ENCODE peak calls at places on chromosomes 3 and 15, in four cellular contexts. One of them, this sample, is unnamed.

GRCh38 chr15:82680200-82681102 is 29.2 kb downstream of the AP3B2 start:
- DNase-seq in left lung: peak
- DNase-seq in Calu3: peak
- DNase-seq in IMR-90: no peak
- DNase-seq in this sample: no peak

GRCh38 chr15:90030376-90030775 is 29.3 kb downstream of the ZNF710 start:
- DNase-seq in left lung: no peak
- DNase-seq in Calu3: no peak
- DNase-seq in IMR-90: no peak
- DNase-seq in this sample: no peak

GRCh38 chr3:183006396-183007002 is 26.2 kb upstream of the DCUN1D1 start:
- DNase-seq in left lung: no peak
- DNase-seq in Calu3: no peak
- DNase-seq in IMR-90: no peak
- DNase-seq in this sample: no peak

GRCh38 chr15:29117778-29118177 is 151.8 kb downstream of the NSMCE3 start:
- DNase-seq in left lung: peak
- DNase-seq in Calu3: no peak
- DNase-seq in IMR-90: no peak
- DNase-seq in this sample: no peak

GRCh38 chr3:124775776-124776336 is 45.6 kb downstream of the UMPS start:
- DNase-seq in left lung: no peak
- DNase-seq in Calu3: no peak
- DNase-seq in IMR-90: no peak
- DNase-seq in this sample: no peak

GRCh38 chr3:138946554-138947302 is at the start of the genes FOXL2 and FOXL2NB:
- DNase-seq in left lung: peak
- DNase-seq in Calu3: peak
- DNase-seq in IMR-90: peak
- DNase-seq in this sample: no peak

GRCh38 chr15:50339717-50340116 is 15.3 kb downstream of the GABPB1 start:
- DNase-seq in left lung: no peak
- DNase-seq in Calu3: no peak
- DNase-seq in IMR-90: no peak
- DNase-seq in this sample: no peak

GRCh38 chr3:31456373-31456772 is 76.4 kb upstream of the STT3B start:
- DNase-seq in left lung: peak
- DNase-seq in Calu3: no peak
- DNase-seq in IMR-90: no peak
- DNase-seq in this sample: no peak

GRCh38 chr3:69823710-69824109 is 84.4 kb downstream of the MITF start:
- DNase-seq in left lung: no peak
- DNase-seq in Calu3: no peak
- DNase-seq in IMR-90: peak
- DNase-seq in this sample: no peak

GRCh38 chr3:78707616-78708015 is 1060.2 kb downstream of the ROBO1 start:
- DNase-seq in left lung: no peak
- DNase-seq in Calu3: no peak
- DNase-seq in IMR-90: no peak
- DNase-seq in this sample: no peak

GRCh38 chr3:71926242-71926560 is 141.3 kb upstream of the PROK2 start:
- DNase-seq in left lung: no peak
- DNase-seq in Calu3: peak
- DNase-seq in IMR-90: peak
- DNase-seq in this sample: no peak

GRCh38 chr3:111485086-111485485 is 56.9 kb upstream of the CD96 start:
- DNase-seq in left lung: no peak
- DNase-seq in Calu3: no peak
- DNase-seq in IMR-90: no peak
- DNase-seq in this sample: no peak

GRCh38 chr3:13015286-13016082 is 57.7 kb downstream of the IQSEC1 start:
- DNase-seq in left lung: peak
- DNase-seq in Calu3: no peak
- DNase-seq in IMR-90: no peak
- DNase-seq in this sample: no peak

GRCh38 chr3:190382082-190382481 is 5.9 kb upstream of the CLDN16 start:
- DNase-seq in left lung: no peak
- DNase-seq in Calu3: no peak
- DNase-seq in IMR-90: peak
- DNase-seq in this sample: no peak

GRCh38 chr3:176953106-176954080 is 243.9 kb downstream of the TBL1XR1 start:
- DNase-seq in left lung: no peak
- DNase-seq in Calu3: no peak
- DNase-seq in IMR-90: peak
- DNase-seq in this sample: no peak

GRCh38 chr3:53495091-53495517 is 693 bp downstream of the CACNA1D start:
- DNase-seq in left lung: no peak
- DNase-seq in Calu3: peak
- DNase-seq in IMR-90: no peak
- DNase-seq in this sample: no peak

GRCh38 chr15:80849308-80849707 is 70.1 kb downstream of the CEMIP start:
- DNase-seq in left lung: peak
- DNase-seq in Calu3: peak
- DNase-seq in IMR-90: peak
- DNase-seq in this sample: no peak

DNA sequence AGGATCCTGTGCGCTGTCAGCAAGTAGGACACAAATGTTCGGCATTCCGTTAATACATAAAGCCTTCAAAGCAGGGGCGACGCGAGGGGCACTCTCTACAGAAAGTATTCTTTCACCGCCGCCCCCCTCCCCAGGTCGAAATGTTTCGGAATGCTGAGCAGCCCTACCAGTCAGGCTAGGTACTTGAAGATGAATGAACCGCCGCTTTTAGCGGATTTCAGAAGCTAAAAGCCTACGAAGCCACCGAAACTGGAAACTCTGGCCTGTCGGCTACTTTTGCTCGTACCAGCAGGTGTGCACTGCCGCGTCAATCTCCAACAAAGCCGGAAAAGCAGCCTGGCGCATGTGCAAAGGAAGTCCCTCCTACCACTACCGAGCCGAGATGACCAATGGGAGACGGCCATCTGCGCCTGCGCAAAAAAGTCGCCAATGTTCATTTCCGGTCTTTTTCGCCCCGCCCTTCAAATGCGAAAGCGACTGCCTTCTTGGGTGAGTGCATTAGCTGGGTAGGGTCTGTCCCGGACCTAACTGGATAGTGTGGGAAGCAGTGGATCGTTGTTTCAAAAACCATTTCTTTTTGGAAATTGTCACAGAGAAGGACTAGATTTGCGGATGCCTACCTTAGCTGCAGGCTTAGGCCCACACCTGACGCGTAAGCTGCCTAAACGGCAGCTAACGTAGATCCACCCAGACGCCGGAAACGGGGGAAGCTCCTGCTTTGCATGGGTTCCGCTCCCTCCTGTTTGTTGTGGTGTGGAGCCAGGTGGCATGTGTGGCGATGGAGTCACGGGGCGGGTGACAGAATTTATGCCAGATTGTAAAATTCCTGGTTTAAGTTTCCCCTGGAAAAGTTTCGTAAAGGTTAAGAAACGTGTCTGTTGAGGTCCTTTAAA is at the start of gene WDR5B:
- DNase-seq in left lung: peak
- DNase-seq in Calu3: peak
- DNase-seq in IMR-90: peak
- DNase-seq in this sample: peak
- TF ChIP-seq CTCF in left lung: no peak
- TF ChIP-seq CTCF in Calu3: peak
- TF ChIP-seq CTCF in IMR-90: no peak
- TF ChIP-seq CTCF in this sample: no peak

DNA sequence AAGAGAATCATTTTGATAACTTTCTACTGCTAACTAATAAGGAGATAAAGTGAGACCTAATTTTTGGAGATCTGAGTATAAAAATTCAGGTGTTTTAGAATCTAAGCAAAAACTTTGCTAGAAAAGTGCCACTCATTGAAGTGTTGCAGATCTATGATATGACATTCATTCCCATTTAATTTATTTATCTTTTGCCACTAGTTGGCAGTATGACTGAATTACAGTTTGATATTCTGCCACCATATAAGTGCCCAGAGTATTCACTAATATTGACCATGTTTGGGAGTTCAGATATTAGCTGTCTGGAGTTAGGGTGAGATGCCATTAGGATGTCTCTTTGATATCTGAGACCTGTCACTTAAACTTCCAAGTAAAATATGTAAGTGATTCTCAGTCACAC is 251.3 kb upstream of the GBE1 start:
- DNase-seq in left lung: no peak
- DNase-seq in Calu3: no peak
- DNase-seq in IMR-90: no peak
- DNase-seq in this sample: no peak
- TF ChIP-seq CTCF in left lung: no peak
- TF ChIP-seq CTCF in Calu3: no peak
- TF ChIP-seq CTCF in IMR-90: peak
- TF ChIP-seq CTCF in this sample: peak

GRCh38 chr3:87307805-87308204 is 31.4 kb upstream of the POU1F1 start:
- DNase-seq in left lung: no peak
- DNase-seq in Calu3: no peak
- DNase-seq in IMR-90: no peak
- DNase-seq in this sample: no peak
- TF ChIP-seq CTCF in left lung: no peak
- TF ChIP-seq CTCF in Calu3: no peak
- TF ChIP-seq CTCF in IMR-90: peak
- TF ChIP-seq CTCF in this sample: peak

GRCh38 chr15:45573961-45574629 is 13.1 kb upstream of the BLOC1S6 start:
- DNase-seq in left lung: no peak
- DNase-seq in Calu3: peak
- DNase-seq in IMR-90: no peak
- DNase-seq in this sample: no peak
- TF ChIP-seq CTCF in left lung: no peak
- TF ChIP-seq CTCF in Calu3: no peak
- TF ChIP-seq CTCF in IMR-90: peak
- TF ChIP-seq CTCF in this sample: peak

This sample was measured in osteocyte.